ENCODE peak calls at places on chromosomes 12 and 14, in ten cellular contexts. U is lower leg skin, Q is sigmoid colon, N is H54, P is A549, K is GM12878, G is suprapubic skin, Y is HCT116, L is breast epithelium, Z is ovary. H is an unnamed sample.

GRCh38 chr12:101653030-101653429 is 44.4 kb upstream of the CHPT1 start:
- DNase-seq in N (no peak), P (no peak), Q (no peak), Z (no peak), Y (no peak), U (no peak), L (no peak), G (no peak), K (no peak), H (no peak)

GRCh38 chr12:123942911-123943648 is 29.6 kb downstream of the CCDC92 start:
- DNase-seq in Y (no peak), G (no peak), K (no peak), U (peak; percentile 72), Q (no peak), N (no peak), Z (no peak), L (no peak), P (no peak), H (peak; percentile 34)

GRCh38 chr14:38065101-38065762 is 142.5 kb upstream of the SSTR1 start:
- DNase-seq in Z (no peak), P (no peak), K (no peak), Q (no peak), N (no peak), Y (no peak), U (no peak), L (no peak), G (no peak), H (peak; percentile 52)

GRCh38 chr14:91245029-91245428 is 525 bp upstream of the GPR68 start:
- DNase-seq in U (no peak), L (no peak), Y (no peak), Z (no peak), K (no peak), G (no peak), Q (no peak), N (no peak), P (no peak), H (no peak)

GRCh38 chr12:124328116-124328515 is 33.2 kb downstream of the RFLNA start:
- DNase-seq in U (no peak), G (no peak), P (no peak), L (no peak), K (no peak), Z (no peak), Y (no peak), N (no peak), Q (no peak), H (no peak)

GRCh38 chr14:101561145-101561896 is at the start of gene DIO3:
- DNase-seq in N (no peak), Q (no peak), Z (peak; percentile 70), G (no peak), U (no peak), P (no peak), Y (peak; percentile 32), K (no peak), L (no peak), H (peak; percentile 58)

GRCh38 chr14:55731881-55732498 is 152.0 kb downstream of the KTN1 start:
- DNase-seq in Y (peak; percentile 12), Q (no peak), N (no peak), U (peak; percentile 48), Z (no peak), L (no peak), P (no peak), G (no peak), K (no peak), H (peak; percentile 26)

GRCh38 chr12:120709976-120710804 is at the start of gene UNC119B:
- DNase-seq in Y (no peak), P (peak; percentile 52), Q (peak; percentile 73), G (peak; percentile 78), L (peak; percentile 37), Z (peak; percentile 83), N (peak; percentile 79), K (no peak), U (peak; percentile 89), H (peak; percentile 75)

GRCh38 chr14:91113829-91114078 is at the start of gene DGLUCY:
- DNase-seq in P (peak; percentile 68), N (peak; percentile 81), Q (peak; percentile 94), Y (no peak), U (no peak), G (no peak), K (no peak), L (no peak), Z (peak; percentile 81), H (no peak)

GRCh38 chr14:101714394-101714793 is 47.1 kb upstream of the PPP2R5C start:
- DNase-seq in Z (no peak), L (no peak), Y (no peak), P (no peak), Q (no peak), K (no peak), N (no peak), U (no peak), G (no peak), H (no peak)

GRCh38 chr14:24356208-24356607 is 11.8 kb upstream of the NFATC4 start:
- DNase-seq in Q (no peak), L (no peak), U (no peak), N (no peak), G (no peak), K (no peak), Z (no peak), Y (no peak), P (no peak), H (no peak)

GRCh38 chr14:94542111-94542810 is 19.0 kb upstream of the SERPINA4 start:
- DNase-seq in U (peak; percentile 81), N (peak; percentile 60), L (no peak), Y (no peak), Z (no peak), P (no peak), K (no peak), Q (no peak), G (no peak), H (no peak)

DNA sequence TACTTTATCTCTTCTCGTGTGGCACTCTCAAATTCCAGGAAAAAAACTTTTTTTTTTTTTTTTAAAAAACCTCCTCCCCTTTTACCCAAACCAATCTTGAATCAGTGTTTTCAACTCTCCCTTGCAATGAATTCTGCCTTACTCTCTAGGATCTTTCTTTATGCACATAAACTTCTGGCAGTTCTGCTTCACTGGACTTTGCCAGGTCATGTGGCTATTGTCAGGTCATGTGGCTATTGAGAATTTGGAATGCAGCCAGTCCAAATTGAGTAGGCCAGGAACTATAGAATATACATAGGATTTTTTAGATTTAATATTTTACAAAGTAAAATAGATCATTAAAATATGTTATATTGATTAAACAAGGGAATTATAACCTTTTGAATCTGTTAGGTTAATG is 218.2 kb downstream of the TMTC3 start:
- DNase-seq in Y (no peak), G (no peak), N (no peak), K (no peak), U (no peak), Q (no peak), Z (no peak), P (no peak), L (no peak), H (no peak)
- TF ChIP-seq POLR2A in Y (no peak), G (no peak), N (no peak), K (no peak), U (no peak), Q (no peak), Z (no peak), P (no peak), L (no peak), H (no peak)

DNA sequence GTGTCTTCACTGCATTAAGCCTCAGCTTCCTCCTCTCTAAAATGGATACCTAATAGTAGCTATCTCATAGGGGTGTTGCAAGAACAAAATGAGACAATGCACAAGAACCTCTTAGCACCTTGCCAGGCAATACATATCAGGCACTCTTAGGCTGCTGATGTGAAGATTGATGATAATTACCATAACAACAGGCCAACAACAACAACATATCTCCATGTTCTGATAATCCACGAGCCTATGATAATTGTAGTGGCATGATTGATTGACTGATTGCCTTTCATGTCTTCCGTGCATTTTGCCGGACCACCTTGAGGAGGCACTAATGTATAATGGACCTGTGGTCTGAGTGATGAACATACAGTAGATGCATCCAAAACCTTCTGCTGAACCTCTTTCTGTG is 50.7 kb upstream of the WSCD2 start:
- DNase-seq in Y (no peak), K (no peak), G (no peak), P (no peak), L (no peak), Q (no peak), U (no peak), N (no peak), Z (no peak), H (no peak)
- TF ChIP-seq POLR2A in Y (no peak), K (no peak), G (no peak), P (no peak), L (no peak), Q (no peak), U (no peak), N (no peak), Z (no peak), H (no peak)

DNA sequence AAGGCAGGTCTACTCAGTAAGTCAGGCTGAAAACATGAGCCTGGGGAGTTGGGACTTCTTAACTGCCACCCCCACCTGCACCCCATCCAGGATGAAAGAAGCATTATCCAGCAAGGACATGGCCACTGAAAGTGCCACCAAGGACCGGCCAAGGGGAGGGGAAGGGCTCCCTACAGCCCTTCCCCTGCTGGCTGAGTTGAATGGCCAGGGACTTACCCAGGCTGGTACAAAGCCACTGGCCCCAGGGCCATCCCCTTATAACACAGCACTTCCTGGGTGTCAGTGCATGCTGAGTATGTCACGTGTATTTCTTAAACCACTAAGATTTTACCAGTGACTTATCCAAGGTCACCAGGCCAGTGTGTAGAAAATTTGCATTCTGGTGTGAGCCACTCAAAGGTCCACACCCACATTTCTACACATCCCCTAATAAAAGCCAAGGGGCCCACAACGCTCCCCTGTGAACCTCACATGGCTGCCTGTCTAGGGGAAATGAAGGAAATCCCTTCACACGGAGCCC is 29.3 kb upstream of the ZFP36L1 start:
- DNase-seq in Y (no peak), K (peak; percentile 91), N (no peak), L (peak; percentile 10), Z (no peak), P (no peak), Q (no peak), G (no peak), U (no peak), H (peak; percentile 47)
- TF ChIP-seq POLR2A in Y (no peak), K (peak; percentile 87), N (no peak), L (no peak), Z (no peak), P (no peak), Q (no peak), G (no peak), U (no peak), H (no peak)

GRCh38 chr14:96268426-96269358 is 12.7 kb downstream of the BDKRB1 start:
- DNase-seq in Z (peak; percentile 41), Q (peak; percentile 92), Y (no peak), G (peak; percentile 91), P (peak; percentile 78), N (peak; percentile 80), L (no peak), U (peak; percentile 92), K (no peak), H (peak; percentile 16)
- TF ChIP-seq POLR2A in Z (no peak), Q (no peak), Y (no peak), G (no peak), P (no peak), N (no peak), L (no peak), U (no peak), K (no peak), H (no peak)

H was measured in Peyer's patch.